ENCODE peak calls at places on chromosomes 11 and 22, in six cellular contexts. Q, J, Y, N, V and C are unnamed samples. For H3K36me3, the result is how much of the 10 kb centered on the place peaks cover.

GRCh38 chr11:82927264-82927880 is 25.8 kb downstream of the DDIAS start:
- DNase-seq in J (no peak), N (peak), V (peak), Y (peak), Q (no peak), C (peak)

GRCh38 chr11:68881320-68881719 is 22.3 kb downstream of the MRPL21 start:
- DNase-seq in N (no peak), V (no peak), Y (no peak), J (no peak), Q (no peak), C (no peak)

GRCh38 chr11:70435765-70436500 is 37.6 kb downstream of the CTTN start:
- DNase-seq in Q (no peak), V (no peak), N (no peak), J (no peak), Y (no peak), C (no peak)

GRCh38 chr11:34425863-34426262 is 12.9 kb upstream of the CAT start:
- DNase-seq in N (no peak), Q (no peak), V (no peak), J (no peak), Y (no peak), C (no peak)

GRCh38 chr11:877565-877964 is 33.0 kb downstream of the CHID1 start:
- DNase-seq in V (peak), N (no peak), Y (no peak), Q (no peak), J (no peak), C (no peak)

GRCh38 chr22:40799008-40799407 is 20.1 kb downstream of the SLC25A17 start:
- DNase-seq in Q (no peak), N (no peak), J (no peak), V (no peak), Y (no peak), C (no peak)

GRCh38 chr11:94149435-94149834 is 20.8 kb downstream of the PANX1 start:
- DNase-seq in N (no peak), Y (no peak), V (no peak), Q (no peak), J (no peak), C (peak)

GRCh38 chr11:85665756-85666155 is 827 bp upstream of the CREBZF start:
- DNase-seq in Q (no peak), Y (no peak), J (no peak), V (no peak), N (no peak), C (no peak)

GRCh38 chr11:42234381-42235035 is 775.1 kb upstream of the LRRC4C start:
- DNase-seq in V (no peak), Q (no peak), N (no peak), J (no peak), Y (no peak), C (no peak)

GRCh38 chr11:120526241-120526640 is 14.7 kb downstream of the GRIK4 start:
- DNase-seq in Q (no peak), J (no peak), V (no peak), Y (no peak), N (no peak), C (no peak)

GRCh38 chr11:74204692-74205091 is 33.6 kb downstream of the PPME1 start:
- DNase-seq in Y (no peak), V (no peak), N (no peak), Q (no peak), J (no peak), C (no peak)

GRCh38 chr11:46846510-46846830 is 390 bp upstream of the CKAP5 start:
- DNase-seq in J (no peak), V (no peak), Q (no peak), Y (no peak), N (no peak), C (no peak)

GRCh38 chr22:38203090-38203810 is 1.5 kb downstream of the MAFF start:
- DNase-seq in N (peak), V (peak), Y (peak), Q (peak), J (peak), C (peak)

GRCh38 chr11:131852757-131853156 is 482.3 kb downstream of the NTM start:
- DNase-seq in Y (no peak), V (no peak), J (no peak), Q (no peak), N (no peak), C (no peak)

GRCh38 chr11:1691878-1692707 is 4.9 kb upstream of the KRTAP5-6 start:
- DNase-seq in N (no peak), Y (no peak), Q (no peak), J (peak), V (no peak), C (no peak)

GRCh38 chr11:69986421-69987229 is 91.5 kb upstream of the ANO1 start:
- DNase-seq in N (no peak), J (no peak), Y (no peak), V (no peak), Q (peak), C (no peak)

GRCh38 chr11:78698612-78699011 is 123.9 kb upstream of the NARS2 start:
- DNase-seq in V (no peak), J (peak), N (peak), Q (peak), Y (no peak), C (peak)

GRCh38 chr22:41480397-41480735 is 11.4 kb downstream of the ACO2 start:
- DNase-seq in Y (no peak), N (no peak), V (no peak), J (no peak), Q (no peak), C (no peak)

GRCh38 chr22:17570851-17571631 is 7.7 kb downstream of the SLC25A18 start:
- DNase-seq in Y (peak), J (peak), N (peak), Q (peak), V (no peak), C (peak)
- H3K4me3 ChIP-seq in Y (no peak), J (no peak), N (no peak), Q (peak), V (no peak), C (no peak)

DNA sequence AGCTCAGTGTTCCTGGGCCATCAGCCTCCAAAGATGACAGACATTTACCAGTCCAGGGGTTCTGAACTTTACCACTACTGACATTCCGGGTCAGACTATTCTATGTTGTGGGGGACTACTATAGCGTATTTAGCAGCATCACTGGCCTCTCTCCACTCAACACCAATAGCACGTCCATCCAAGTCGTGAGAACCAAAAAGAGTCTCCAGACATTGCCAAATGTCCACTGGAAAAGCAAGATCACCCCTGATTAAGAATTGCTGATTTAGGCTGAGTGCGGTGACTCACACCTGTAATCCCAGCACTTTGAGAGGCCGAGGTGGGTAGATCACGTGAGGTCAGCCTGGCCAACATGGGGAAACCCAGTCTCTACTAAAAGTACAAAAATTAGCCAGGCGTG is 5.3 kb downstream of the PES1 start:
- DNase-seq in Y (no peak), Q (no peak), V (no peak), J (no peak), N (no peak), C (no peak)
- H3K36me3 ChIP-seq in Y (under half), Q (half or more), V (under half), J (under half), N (half or more), C (under half)

DNA sequence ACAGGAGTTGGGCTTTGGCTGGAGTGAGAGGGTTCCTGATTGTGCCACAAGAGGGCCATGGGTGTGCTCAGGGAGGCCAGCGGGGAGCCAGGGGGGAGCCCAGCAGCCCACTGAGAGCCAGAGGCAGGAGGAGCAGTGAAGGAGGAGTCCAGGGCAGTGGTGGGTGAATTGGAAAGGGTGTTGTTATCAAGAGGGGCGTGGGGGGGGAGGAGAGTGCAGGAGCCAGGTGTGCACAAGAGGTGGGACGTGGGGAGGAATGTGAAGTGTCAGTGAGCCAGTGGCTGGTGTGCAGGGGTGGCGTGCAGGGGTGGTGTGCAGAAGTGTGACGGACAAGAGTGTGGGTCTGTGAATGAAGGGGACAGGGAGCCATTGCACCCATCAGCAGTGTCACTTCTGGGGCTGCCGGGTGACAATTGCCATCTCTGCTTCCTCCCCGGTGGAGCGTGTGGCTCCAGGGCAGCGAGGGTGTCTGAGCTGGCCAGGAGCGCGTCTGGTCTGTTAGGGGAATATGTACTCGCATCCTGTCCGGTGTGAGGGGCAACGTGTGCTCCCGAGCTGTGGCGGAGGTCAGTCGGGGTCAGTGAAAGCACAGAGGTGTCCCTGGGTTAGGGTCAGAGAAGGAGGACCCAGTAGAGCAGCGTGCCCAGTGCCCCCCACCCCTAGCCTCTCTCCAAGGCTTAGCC is 1.7 kb downstream of the CLCF1 start:
- DNase-seq in Y (peak), V (peak), J (no peak), Q (no peak), N (peak), C (peak)
- TF ChIP-seq CTCF in Y (no peak), V (peak), J (no peak), Q (peak), N (peak), C (peak)

DNA sequence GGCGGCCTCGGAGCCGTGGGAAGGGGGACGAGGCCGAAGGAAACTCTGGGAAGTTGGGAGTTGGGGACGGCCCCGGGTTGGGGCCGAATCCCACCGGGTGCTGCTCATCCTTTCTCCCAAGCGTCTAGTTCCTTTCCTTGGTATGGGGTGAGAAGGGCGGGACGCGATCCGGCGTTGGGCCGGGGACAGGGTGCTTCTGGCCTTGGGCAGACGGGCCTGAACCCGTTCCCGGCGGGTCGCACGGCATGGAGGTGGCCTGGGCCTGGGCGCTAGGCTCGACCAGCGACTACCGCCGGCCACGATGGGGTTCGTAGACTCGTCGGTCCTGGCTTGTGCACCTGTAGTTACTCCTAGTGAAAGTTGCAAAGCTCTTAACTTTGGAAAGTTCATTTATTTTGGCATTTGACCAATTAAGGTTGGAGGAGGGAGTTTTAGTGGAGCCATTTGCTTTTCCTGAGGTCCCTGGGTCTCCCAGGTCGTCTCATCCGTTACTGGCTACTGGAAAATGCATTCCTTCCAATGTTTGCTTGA is 1.0 kb downstream of the SYT9 start:
- DNase-seq in Q (no peak), N (peak), Y (no peak), J (no peak), V (peak), C (no peak)
- H3K4me3 ChIP-seq in Q (peak), N (peak), Y (peak), J (peak), V (peak), C (no peak)

GRCh38 chr11:66494458-66494857 is 14.2 kb downstream of the DPP3 start:
- DNase-seq in Y (no peak), J (no peak), N (no peak), Q (no peak), V (no peak), C (no peak)
- H3K36me3 ChIP-seq in Y (under half), J (under half), N (under half), Q (under half), V (under half), C (under half)